ENCODE peak calls at places on chromosome 17, in four cellular contexts. One of them, this sample, is unnamed.

GRCh38 chr17:12627177-12627629 is 38.5 kb upstream of the MYOCD start:
- DNase-seq in lower leg skin: no peak
- DNase-seq in activated CD8-positive, alpha-beta T cell treated with anti-CD3 and anti-CD28 coated beads for 36 hours: no peak
- DNase-seq in tibial artery: peak; percentile 94
- DNase-seq in this sample: peak; percentile 80

GRCh38 chr17:47744168-47745036 is 11.4 kb downstream of the TBX21 start:
- DNase-seq in activated CD8-positive, alpha-beta T cell treated with anti-CD3 and anti-CD28 coated beads for 36 hours: no peak
- DNase-seq in lower leg skin: no peak
- DNase-seq in tibial artery: no peak
- DNase-seq in this sample: no peak

GRCh38 chr17:83135692-83136091 is 56.3 kb downstream of the METRNL start:
- DNase-seq in lower leg skin: peak; percentile 79
- DNase-seq in tibial artery: peak; percentile 42
- DNase-seq in activated CD8-positive, alpha-beta T cell treated with anti-CD3 and anti-CD28 coated beads for 36 hours: no peak
- DNase-seq in this sample: peak; percentile 53

GRCh38 chr17:40854175-40854814 is 12.7 kb downstream of the KRT12 start:
- DNase-seq in lower leg skin: no peak
- DNase-seq in activated CD8-positive, alpha-beta T cell treated with anti-CD3 and anti-CD28 coated beads for 36 hours: no peak
- DNase-seq in tibial artery: no peak
- DNase-seq in this sample: no peak

GRCh38 chr17:74259667-74260524 is 14.1 kb upstream of the DNAI2 start:
- DNase-seq in tibial artery: no peak
- DNase-seq in activated CD8-positive, alpha-beta T cell treated with anti-CD3 and anti-CD28 coated beads for 36 hours: no peak
- DNase-seq in lower leg skin: no peak
- DNase-seq in this sample: no peak

GRCh38 chr17:77571562-77571981 is 386.9 kb upstream of the TNRC6C start:
- DNase-seq in lower leg skin: no peak
- DNase-seq in activated CD8-positive, alpha-beta T cell treated with anti-CD3 and anti-CD28 coated beads for 36 hours: peak; percentile 45
- DNase-seq in tibial artery: peak; percentile 69
- DNase-seq in this sample: peak; percentile 64

GRCh38 chr17:78623541-78623940 is 46.3 kb upstream of the DNAH17 start:
- DNase-seq in tibial artery: no peak
- DNase-seq in lower leg skin: no peak
- DNase-seq in activated CD8-positive, alpha-beta T cell treated with anti-CD3 and anti-CD28 coated beads for 36 hours: no peak
- DNase-seq in this sample: no peak

GRCh38 chr17:80060629-80061028 is 24.2 kb downstream of the CCDC40 start:
- DNase-seq in tibial artery: no peak
- DNase-seq in activated CD8-positive, alpha-beta T cell treated with anti-CD3 and anti-CD28 coated beads for 36 hours: no peak
- DNase-seq in lower leg skin: no peak
- DNase-seq in this sample: no peak

GRCh38 chr17:82887255-82888164 is 47.7 kb upstream of the ZNF750 start:
- DNase-seq in activated CD8-positive, alpha-beta T cell treated with anti-CD3 and anti-CD28 coated beads for 36 hours: no peak
- DNase-seq in tibial artery: no peak
- DNase-seq in lower leg skin: no peak
- DNase-seq in this sample: no peak

GRCh38 chr17:78597923-78598545 is 20.8 kb upstream of the DNAH17 start:
- DNase-seq in lower leg skin: no peak
- DNase-seq in tibial artery: no peak
- DNase-seq in activated CD8-positive, alpha-beta T cell treated with anti-CD3 and anti-CD28 coated beads for 36 hours: no peak
- DNase-seq in this sample: no peak

GRCh38 chr17:59825533-59826316 is 67.0 kb downstream of the TUBD1 start:
- DNase-seq in lower leg skin: no peak
- DNase-seq in activated CD8-positive, alpha-beta T cell treated with anti-CD3 and anti-CD28 coated beads for 36 hours: peak; percentile 78
- DNase-seq in tibial artery: peak; percentile 51
- DNase-seq in this sample: no peak

GRCh38 chr17:17849863-17850373 is 13.1 kb upstream of the SREBF1 start:
- DNase-seq in activated CD8-positive, alpha-beta T cell treated with anti-CD3 and anti-CD28 coated beads for 36 hours: peak; percentile 96
- DNase-seq in lower leg skin: no peak
- DNase-seq in tibial artery: no peak
- DNase-seq in this sample: no peak

GRCh38 chr17:1649844-1650409 is at the start of gene RILP:
- DNase-seq in tibial artery: peak; percentile 92
- DNase-seq in lower leg skin: peak; percentile 96
- DNase-seq in activated CD8-positive, alpha-beta T cell treated with anti-CD3 and anti-CD28 coated beads for 36 hours: no peak
- DNase-seq in this sample: no peak

GRCh38 chr17:1650731-1651558 is 1.3 kb upstream of the RILP start:
- DNase-seq in lower leg skin: no peak
- DNase-seq in activated CD8-positive, alpha-beta T cell treated with anti-CD3 and anti-CD28 coated beads for 36 hours: no peak
- DNase-seq in tibial artery: no peak
- DNase-seq in this sample: no peak

GRCh38 chr17:1647802-1648581 is 1.7 kb downstream of the RILP start:
- DNase-seq in tibial artery: no peak
- DNase-seq in activated CD8-positive, alpha-beta T cell treated with anti-CD3 and anti-CD28 coated beads for 36 hours: no peak
- DNase-seq in lower leg skin: no peak
- DNase-seq in this sample: peak; percentile 72

GRCh38 chr17:1648582-1649115 is 1.0 kb downstream of the RILP start:
- DNase-seq in activated CD8-positive, alpha-beta T cell treated with anti-CD3 and anti-CD28 coated beads for 36 hours: peak; percentile 95
- DNase-seq in tibial artery: peak; percentile 97
- DNase-seq in lower leg skin: peak; percentile 98
- DNase-seq in this sample: peak; percentile 86

GRCh38 chr17:1649116-1649843 is 386 bp downstream of the RILP start:
- DNase-seq in lower leg skin: peak; percentile 98
- DNase-seq in tibial artery: peak; percentile 95
- DNase-seq in activated CD8-positive, alpha-beta T cell treated with anti-CD3 and anti-CD28 coated beads for 36 hours: peak; percentile 88
- DNase-seq in this sample: peak; percentile 95
- TF ChIP-seq CTCF in lower leg skin: no peak
- TF ChIP-seq CTCF in tibial artery: peak; percentile 18
- TF ChIP-seq CTCF in activated CD8-positive, alpha-beta T cell treated with anti-CD3 and anti-CD28 coated beads for 36 hours: no peak
- TF ChIP-seq CTCF in this sample: no peak

GRCh38 chr17:63985387-63986140 is 12.6 kb upstream of the PRR29 start:
- DNase-seq in tibial artery: no peak
- DNase-seq in activated CD8-positive, alpha-beta T cell treated with anti-CD3 and anti-CD28 coated beads for 36 hours: no peak
- DNase-seq in lower leg skin: no peak
- DNase-seq in this sample: no peak
- TF ChIP-seq CTCF in tibial artery: no peak
- TF ChIP-seq CTCF in activated CD8-positive, alpha-beta T cell treated with anti-CD3 and anti-CD28 coated beads for 36 hours: no peak
- TF ChIP-seq CTCF in lower leg skin: no peak
- TF ChIP-seq CTCF in this sample: no peak

GRCh38 chr17:65054602-65055001 is 1.9 kb downstream of the GNA13 start:
- DNase-seq in lower leg skin: no peak
- DNase-seq in activated CD8-positive, alpha-beta T cell treated with anti-CD3 and anti-CD28 coated beads for 36 hours: no peak
- DNase-seq in tibial artery: no peak
- DNase-seq in this sample: no peak

GRCh38 chr17:65050438-65050837 is 6.1 kb downstream of the GNA13 start:
- DNase-seq in tibial artery: no peak
- DNase-seq in lower leg skin: no peak
- DNase-seq in activated CD8-positive, alpha-beta T cell treated with anti-CD3 and anti-CD28 coated beads for 36 hours: no peak
- DNase-seq in this sample: no peak

GRCh38 chr17:65053354-65053881 is 3.1 kb downstream of the GNA13 start:
- DNase-seq in lower leg skin: no peak
- DNase-seq in tibial artery: no peak
- DNase-seq in activated CD8-positive, alpha-beta T cell treated with anti-CD3 and anti-CD28 coated beads for 36 hours: no peak
- DNase-seq in this sample: no peak

GRCh38 chr17:65052585-65052984 is 4.0 kb downstream of the GNA13 start:
- DNase-seq in activated CD8-positive, alpha-beta T cell treated with anti-CD3 and anti-CD28 coated beads for 36 hours: no peak
- DNase-seq in tibial artery: no peak
- DNase-seq in lower leg skin: no peak
- DNase-seq in this sample: no peak

GRCh38 chr17:65051922-65052321 is 4.6 kb downstream of the GNA13 start:
- DNase-seq in tibial artery: no peak
- DNase-seq in lower leg skin: no peak
- DNase-seq in activated CD8-positive, alpha-beta T cell treated with anti-CD3 and anti-CD28 coated beads for 36 hours: no peak
- DNase-seq in this sample: no peak
- TF ChIP-seq CTCF in tibial artery: no peak
- TF ChIP-seq CTCF in lower leg skin: no peak
- TF ChIP-seq CTCF in activated CD8-positive, alpha-beta T cell treated with anti-CD3 and anti-CD28 coated beads for 36 hours: no peak
- TF ChIP-seq CTCF in this sample: no peak

GRCh38 chr17:67358612-67359011 is 7.8 kb downstream of the PSMD12 start:
- DNase-seq in tibial artery: no peak
- DNase-seq in activated CD8-positive, alpha-beta T cell treated with anti-CD3 and anti-CD28 coated beads for 36 hours: no peak
- DNase-seq in lower leg skin: no peak
- DNase-seq in this sample: no peak

GRCh38 chr17:67364847-67365761 is 1.3 kb downstream of the PSMD12 start:
- DNase-seq in activated CD8-positive, alpha-beta T cell treated with anti-CD3 and anti-CD28 coated beads for 36 hours: no peak
- DNase-seq in lower leg skin: no peak
- DNase-seq in tibial artery: no peak
- DNase-seq in this sample: no peak

GRCh38 chr17:67360880-67361279 is 5.5 kb downstream of the PSMD12 start:
- DNase-seq in lower leg skin: no peak
- DNase-seq in tibial artery: no peak
- DNase-seq in activated CD8-positive, alpha-beta T cell treated with anti-CD3 and anti-CD28 coated beads for 36 hours: no peak
- DNase-seq in this sample: no peak

GRCh38 chr17:67362173-67362572 is 4.2 kb downstream of the PSMD12 start:
- DNase-seq in activated CD8-positive, alpha-beta T cell treated with anti-CD3 and anti-CD28 coated beads for 36 hours: peak; percentile 24
- DNase-seq in lower leg skin: no peak
- DNase-seq in tibial artery: no peak
- DNase-seq in this sample: no peak

DNA sequence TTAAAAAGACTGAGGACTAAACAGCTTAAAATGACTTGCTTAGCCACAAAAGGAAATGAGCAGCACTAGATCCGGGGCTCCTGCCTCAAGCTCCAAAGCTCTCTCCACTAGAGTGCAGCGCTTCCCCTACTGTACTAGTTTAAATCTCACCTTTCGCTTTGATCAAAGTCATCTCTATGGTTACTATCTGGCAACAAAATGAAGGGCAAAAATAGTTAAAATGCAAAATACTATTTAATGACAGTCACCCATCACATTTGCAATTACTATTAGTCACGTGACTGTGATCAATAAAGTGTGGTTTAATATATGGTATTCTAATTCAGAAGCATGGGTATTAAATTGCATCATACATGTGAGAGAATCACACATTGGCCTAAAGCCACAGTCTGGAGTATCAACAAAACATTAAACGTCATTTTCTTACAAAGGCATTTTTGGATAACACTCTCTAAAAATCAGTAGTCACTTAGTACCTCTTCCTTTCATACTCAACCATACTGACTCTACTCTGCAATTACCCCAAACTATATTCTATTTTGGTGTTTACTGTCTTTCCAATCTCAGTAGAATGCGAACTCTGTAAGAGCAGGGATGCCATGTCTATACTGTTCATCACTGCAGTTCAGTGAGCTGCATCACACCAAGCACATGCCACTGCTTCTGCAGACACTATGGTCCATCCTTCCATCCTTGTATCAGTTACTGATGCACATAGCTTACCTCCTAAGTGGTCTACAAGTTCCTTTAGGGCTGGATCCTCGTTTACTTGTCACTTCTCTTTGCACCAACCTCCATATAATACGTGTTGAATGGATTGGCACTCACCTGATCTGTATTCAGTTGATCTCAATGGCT is 6.2 kb downstream of the PSMD12 start:
- DNase-seq in activated CD8-positive, alpha-beta T cell treated with anti-CD3 and anti-CD28 coated beads for 36 hours: peak; percentile 77
- DNase-seq in tibial artery: no peak
- DNase-seq in lower leg skin: no peak
- DNase-seq in this sample: no peak
- TF ChIP-seq CTCF in activated CD8-positive, alpha-beta T cell treated with anti-CD3 and anti-CD28 coated beads for 36 hours: no peak
- TF ChIP-seq CTCF in tibial artery: no peak
- TF ChIP-seq CTCF in lower leg skin: no peak
- TF ChIP-seq CTCF in this sample: no peak

DNA sequence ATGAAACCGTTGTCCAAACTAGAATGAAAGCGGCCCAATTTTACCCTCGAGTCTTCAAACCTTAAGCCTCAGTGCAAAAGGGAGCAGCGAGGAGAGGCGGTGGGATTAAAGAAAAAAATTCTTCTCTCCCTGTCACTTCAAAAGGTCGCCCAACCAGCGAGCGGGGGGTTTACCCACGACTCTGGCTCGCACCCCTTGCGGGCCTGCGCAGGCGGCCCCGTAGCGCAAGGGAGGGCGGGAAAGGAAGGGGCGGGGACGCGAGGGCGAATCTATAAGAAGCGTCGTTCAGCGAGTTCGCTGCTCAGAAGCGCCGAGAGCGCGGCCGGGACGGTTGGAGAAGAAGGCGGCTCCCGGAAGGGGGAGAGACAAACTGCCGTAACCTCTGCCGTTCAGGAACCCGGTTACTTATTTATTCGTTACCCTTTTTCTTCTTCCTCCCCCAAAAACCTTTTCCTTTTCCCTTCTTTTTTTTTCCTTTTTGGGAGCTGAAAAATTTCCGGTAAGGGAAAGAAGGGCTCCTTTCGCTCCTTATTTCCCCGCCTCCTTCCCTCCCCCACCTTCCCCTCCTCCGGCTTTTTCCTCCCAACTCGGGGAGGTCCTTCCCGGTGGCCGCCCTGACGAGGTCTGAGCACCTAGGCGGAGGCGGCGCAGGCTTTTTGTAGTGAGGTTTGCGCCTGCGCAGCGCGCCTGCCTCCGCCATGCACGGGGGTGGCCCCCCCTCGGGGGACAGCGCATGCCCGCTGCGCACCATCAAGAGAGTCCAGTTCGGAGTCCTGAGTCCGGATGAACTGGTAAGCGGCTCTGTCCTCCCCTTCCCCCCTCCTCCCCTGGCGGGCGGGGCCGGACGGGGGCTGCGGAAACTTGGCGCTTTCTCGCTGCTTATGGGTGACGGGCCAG is at the start of gene POLR2A:
- DNase-seq in tibial artery: peak; percentile 100
- DNase-seq in lower leg skin: peak; percentile 99
- DNase-seq in activated CD8-positive, alpha-beta T cell treated with anti-CD3 and anti-CD28 coated beads for 36 hours: peak; percentile 96
- DNase-seq in this sample: peak; percentile 99
- TF ChIP-seq CTCF in tibial artery: peak; percentile 22
- TF ChIP-seq CTCF in lower leg skin: no peak
- TF ChIP-seq CTCF in activated CD8-positive, alpha-beta T cell treated with anti-CD3 and anti-CD28 coated beads for 36 hours: no peak
- TF ChIP-seq CTCF in this sample: no peak

GRCh38 chr17:50562266-50563094 is 2.0 kb downstream of the CACNA1G start:
- DNase-seq in activated CD8-positive, alpha-beta T cell treated with anti-CD3 and anti-CD28 coated beads for 36 hours: peak; percentile 51
- DNase-seq in tibial artery: no peak
- DNase-seq in lower leg skin: no peak
- DNase-seq in this sample: no peak
- TF ChIP-seq CTCF in activated CD8-positive, alpha-beta T cell treated with anti-CD3 and anti-CD28 coated beads for 36 hours: no peak
- TF ChIP-seq CTCF in tibial artery: no peak
- TF ChIP-seq CTCF in lower leg skin: no peak
- TF ChIP-seq CTCF in this sample: no peak

This sample was measured in ascending aorta.